ENCODE peak calls at places on chromosomes 1 and 21, in ten cellular contexts. L, V, J, B, W, S, N, K, P and R are unnamed samples. For H3K4me1 and H3K27me3, the result is how much of the 10 kb centered on the place peaks cover.

GRCh38 chr1:80375662-80376061 is 1369.1 kb upstream of the ADGRL4 start:
- DNase-seq in P (peak), W (no peak), K (no peak), L (no peak), J (peak), B (no peak), N (no peak), V (no peak), S (no peak), R (no peak)

GRCh38 chr1:243459059-243459458 is 203.2 kb downstream of the SDCCAG8 start:
- DNase-seq in V (no peak), L (no peak), N (no peak), J (no peak), P (no peak), W (no peak), K (no peak), B (no peak), S (no peak), R (no peak)

GRCh38 chr1:8712413-8713229 is 104.8 kb downstream of the RERE start:
- DNase-seq in L (no peak), S (no peak), N (no peak), K (no peak), B (no peak), J (peak), W (no peak), P (peak), V (no peak), R (no peak)

GRCh38 chr1:226541631-226542622 is 6.6 kb upstream of the STUM start:
- DNase-seq in K (peak), J (peak), P (no peak), L (no peak), N (no peak), V (peak), B (no peak), S (no peak), W (peak), R (peak)

GRCh38 chr1:181140398-181140797 is 51.9 kb downstream of the IER5 start:
- DNase-seq in K (no peak), B (no peak), V (no peak), N (no peak), S (no peak), J (no peak), L (no peak), W (no peak), P (no peak), R (no peak)

GRCh38 chr1:23727362-23727811 is 15.9 kb upstream of the ELOA start:
- DNase-seq in B (peak), P (no peak), W (peak), S (no peak), J (peak), L (no peak), K (peak), N (peak), V (peak), R (peak)

GRCh38 chr1:9440763-9441194 is 98.5 kb upstream of the SLC25A33 start:
- DNase-seq in V (no peak), N (no peak), L (no peak), P (no peak), K (peak), J (no peak), W (peak), B (peak), S (no peak), R (peak)

GRCh38 chr1:22788298-22788697 is 77.7 kb downstream of the EPHB2 start:
- DNase-seq in N (no peak), J (no peak), V (no peak), S (no peak), K (no peak), B (no peak), P (peak), W (peak), L (no peak), R (no peak)

GRCh38 chr1:22259581-22260282 is 116.8 kb upstream of the WNT4 start:
- DNase-seq in P (no peak), W (no peak), S (no peak), L (no peak), B (peak), V (peak), J (peak), N (peak), K (no peak), R (peak)

GRCh38 chr21:46552274-46552673 is 52.6 kb downstream of the S100B start:
- DNase-seq in K (no peak), V (no peak), B (peak), P (no peak), L (no peak), S (no peak), N (no peak), W (no peak), J (no peak), R (no peak)

GRCh38 chr1:238469146-238469601 is 578.5 kb upstream of the ZP4 start:
- DNase-seq in N (no peak), P (peak), W (no peak), S (no peak), J (peak), L (no peak), B (no peak), K (no peak), V (no peak), R (no peak)

DNA sequence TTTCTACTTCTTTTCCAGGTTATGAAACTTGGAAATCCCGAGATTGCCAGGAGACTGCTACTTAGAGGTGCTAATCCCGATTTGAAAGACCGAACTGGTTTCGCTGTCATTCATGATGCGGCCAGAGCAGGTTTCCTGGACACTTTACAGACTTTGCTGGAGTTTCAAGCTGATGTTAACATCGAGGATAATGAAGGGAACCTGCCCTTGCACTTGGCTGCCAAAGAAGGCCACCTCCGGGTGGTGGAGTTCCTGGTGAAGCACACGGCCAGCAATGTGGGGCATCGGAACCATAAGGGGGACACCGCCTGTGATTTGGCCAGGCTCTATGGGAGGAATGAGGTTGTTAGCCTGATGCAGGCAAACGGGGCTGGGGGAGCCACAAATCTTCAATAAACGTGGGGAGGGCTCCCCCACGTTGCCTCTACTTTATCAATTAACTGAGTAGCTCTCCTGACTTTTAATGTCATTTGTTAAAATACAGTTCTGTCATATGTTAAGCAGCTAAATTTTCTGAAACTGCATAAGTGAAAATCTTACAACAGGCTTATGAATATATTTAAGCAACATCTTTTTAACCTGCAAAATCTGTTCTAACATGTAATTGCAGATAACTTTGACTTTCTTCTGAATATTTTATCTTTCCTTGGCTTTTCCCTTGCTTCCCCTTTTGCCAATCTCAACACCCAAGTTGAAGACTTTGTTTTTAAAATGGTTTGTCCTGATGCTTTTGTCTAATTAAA is 4.0 kb downstream of the CDKN2C start:
- DNase-seq in L (no peak), W (no peak), N (no peak), J (no peak), P (no peak), V (no peak), S (no peak), B (no peak), K (no peak), R (no peak)
- H3K27ac ChIP-seq in L (no peak), W (no peak), N (no peak), J (no peak), P (no peak), V (no peak), S (no peak), B (no peak), K (peak), R (no peak)

DNA sequence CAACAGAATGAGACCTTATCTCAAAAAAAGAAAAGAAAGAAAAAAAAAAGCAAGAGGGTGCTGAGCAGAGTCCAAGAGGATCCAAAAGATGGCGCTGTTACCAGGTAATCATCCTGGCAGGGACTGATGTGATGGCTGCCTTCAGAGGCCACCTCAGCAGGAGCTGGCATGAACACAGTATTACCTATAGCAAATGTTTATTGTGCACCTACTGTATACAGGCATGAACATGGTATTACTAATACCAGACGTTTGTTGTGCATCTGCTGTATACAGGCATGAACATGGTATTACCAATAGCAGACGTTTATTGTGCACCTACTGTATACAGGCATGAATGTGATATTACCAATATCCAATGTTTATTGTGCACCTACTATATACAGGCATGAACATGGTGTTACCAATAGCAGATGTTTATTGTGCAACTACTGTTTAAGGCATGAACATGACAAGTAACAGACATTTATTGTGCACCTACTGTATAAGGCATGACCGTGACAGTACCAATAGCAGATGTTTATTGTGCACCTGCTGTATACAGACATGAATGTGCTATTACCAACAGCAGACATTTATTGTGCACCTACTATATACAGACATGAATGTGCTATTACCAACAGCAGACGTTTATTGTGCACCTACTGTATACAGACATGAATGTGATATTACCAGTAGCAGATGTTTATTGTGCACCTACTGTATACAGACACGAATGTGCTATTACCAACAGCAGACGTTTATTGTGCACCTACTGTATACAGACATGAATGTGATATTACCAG is 115.1 kb upstream of the TMEM51 start:
- DNase-seq in N (no peak), P (no peak), S (no peak), K (no peak), L (no peak), B (no peak), W (no peak), V (no peak), J (peak), R (no peak)
- H3K4me1 ChIP-seq in N (under half), P (under half), S (under half), K (under half), L (under half), B (under half), W (under half), V (under half), J (under half), R (under half)

DNA sequence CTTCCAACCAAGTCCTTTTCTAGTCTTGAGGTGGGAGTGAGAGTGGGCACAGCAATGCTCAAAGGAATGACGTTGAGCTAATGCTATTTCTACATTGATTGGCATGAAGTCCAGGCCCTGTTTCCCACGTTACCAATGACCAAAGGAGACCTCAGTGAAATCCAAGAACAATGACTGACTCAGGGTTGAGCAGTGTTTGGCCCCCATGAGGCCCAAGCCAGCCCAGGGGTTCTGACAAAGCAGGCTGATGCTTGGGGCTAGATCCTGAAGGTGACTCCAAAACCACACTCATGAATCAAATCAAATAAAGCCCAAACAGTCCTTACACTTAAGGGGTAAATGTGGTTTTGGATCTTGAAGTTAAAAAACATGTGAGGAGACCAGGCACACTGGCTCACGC is 278.5 kb upstream of the GJB5 start:
- DNase-seq in K (no peak), V (no peak), L (no peak), S (no peak), N (no peak), W (no peak), J (no peak), P (no peak), B (no peak), R (no peak)
- H3K27me3 ChIP-seq in K (under half), V (under half), L (under half), S (under half), N (under half), W (under half), J (under half), P (under half), B (under half), R (under half)

DNA sequence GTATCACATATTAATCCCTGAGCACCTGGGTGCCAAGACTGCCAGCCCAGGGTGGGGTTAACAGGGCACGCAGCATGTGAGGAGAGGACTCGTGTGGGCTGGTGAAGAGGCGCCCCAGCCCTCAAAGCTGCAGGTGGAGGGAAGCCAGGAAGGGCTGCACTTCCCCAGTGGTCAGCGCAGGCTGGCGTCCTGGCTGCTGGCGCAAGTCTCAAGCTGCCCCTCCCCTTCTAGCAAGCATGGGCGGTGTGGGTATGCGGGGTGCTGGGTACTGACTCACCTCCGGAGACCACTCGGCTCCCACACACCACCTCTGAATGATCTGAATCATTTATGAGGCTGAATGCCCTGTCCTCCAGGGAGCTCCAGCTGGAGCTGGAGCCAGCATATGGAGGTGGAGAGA is 44.0 kb downstream of the EIF2D start:
- DNase-seq in N (peak), L (no peak), K (no peak), W (no peak), P (peak), S (no peak), J (no peak), B (peak), V (no peak), R (no peak)
- H3K27ac ChIP-seq in N (no peak), L (no peak), K (no peak), W (no peak), P (no peak), S (no peak), J (no peak), B (no peak), V (no peak), R (no peak)

GRCh38 chr1:200401708-200402107 is 8.1 kb downstream of the ZNF281 start:
- DNase-seq in N (no peak), J (no peak), W (no peak), B (no peak), V (no peak), S (no peak), K (no peak), L (no peak), P (no peak), R (no peak)
- H3K4me1 ChIP-seq in N (under half), J (under half), W (under half), B (under half), V (under half), S (under half), K (under half), L (under half), P (under half), R (under half)

DNA sequence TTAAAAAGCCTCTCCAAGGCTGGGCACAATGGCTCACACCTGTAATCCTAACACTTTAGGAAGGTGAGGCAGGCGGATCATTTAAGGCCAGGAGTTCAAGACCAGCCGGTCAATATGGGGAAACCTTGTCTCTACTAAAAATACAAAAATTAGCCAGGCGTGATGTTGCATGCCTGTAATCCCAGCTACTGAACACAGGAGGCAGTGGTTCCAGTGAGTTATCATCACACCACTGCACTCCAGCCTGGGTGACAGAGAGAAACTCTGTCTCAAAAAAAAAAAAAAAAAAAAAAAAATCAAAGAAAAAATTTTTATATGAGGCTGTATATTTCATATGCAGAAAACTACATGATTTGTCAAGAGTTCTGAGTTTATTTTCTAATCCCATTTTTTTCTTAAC is 1107.1 kb upstream of the TMPRSS15 start:
- DNase-seq in B (no peak), P (no peak), S (no peak), V (no peak), N (no peak), J (no peak), L (no peak), K (no peak), W (no peak), R (no peak)
- H3K27me3 ChIP-seq in B (under half), P (under half), S (under half), V (under half), N (under half), J (under half), L (under half), K (under half), W (under half), R (under half)

GRCh38 chr1:245041058-245041698 is 113.6 kb upstream of the KIF26B start:
- DNase-seq in K (no peak), L (no peak), W (no peak), J (no peak), P (no peak), V (no peak), B (no peak), S (no peak), N (no peak), R (no peak)

GRCh38 chr1:245043617-245043952 is 111.2 kb upstream of the KIF26B start:
- DNase-seq in S (no peak), N (no peak), W (no peak), P (no peak), J (no peak), K (no peak), B (no peak), V (no peak), L (no peak), R (no peak)

GRCh38 chr1:245046764-245047163 is 108.0 kb upstream of the KIF26B start:
- DNase-seq in B (peak), K (no peak), N (no peak), V (peak), S (no peak), P (no peak), J (no peak), L (no peak), W (no peak), R (peak)

GRCh38 chr1:245046310-245046709 is 108.5 kb upstream of the KIF26B start:
- DNase-seq in L (no peak), W (no peak), P (no peak), V (no peak), J (no peak), S (no peak), N (no peak), B (no peak), K (no peak), R (peak)

DNA sequence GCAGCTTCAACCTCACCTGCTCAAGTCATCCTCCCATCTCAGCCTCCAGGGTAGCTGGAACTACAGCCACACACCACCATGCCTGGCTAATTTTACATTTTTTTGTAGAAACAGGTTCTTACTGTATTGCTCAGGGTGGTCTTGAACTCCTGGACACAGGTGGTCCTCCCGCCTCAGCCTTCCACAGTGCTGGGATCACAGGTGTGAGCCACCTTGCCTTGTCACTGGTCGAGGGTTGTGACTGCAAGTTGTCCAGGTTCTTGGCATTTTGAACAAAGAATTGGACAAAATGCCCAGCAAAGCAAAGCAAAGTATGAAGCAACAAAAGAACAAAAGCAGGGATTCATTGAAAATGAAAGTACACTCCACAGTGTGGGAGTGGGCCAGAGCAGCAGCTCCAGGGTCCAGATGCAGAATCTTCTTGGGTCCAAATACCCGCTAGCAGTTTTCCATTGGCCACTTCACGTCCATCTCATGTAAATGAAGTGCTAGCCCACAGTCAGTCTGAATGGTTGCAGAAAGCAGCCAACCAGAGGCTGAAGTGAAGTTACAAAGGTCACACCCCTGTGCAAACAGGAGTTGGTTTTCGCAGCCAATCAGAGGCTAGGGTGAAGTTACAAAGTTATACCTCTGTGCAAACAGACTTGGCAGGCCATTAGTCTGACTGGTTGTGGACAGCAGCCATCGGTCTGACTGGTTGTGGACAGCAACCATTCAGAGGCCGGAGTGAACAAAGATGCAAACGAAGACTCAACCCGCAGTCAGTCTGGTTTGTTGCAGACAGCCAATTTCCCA is 109.5 kb upstream of the KIF26B start:
- DNase-seq in B (no peak), J (peak), N (no peak), S (no peak), W (peak), V (peak), L (no peak), K (no peak), P (peak), R (peak)
- H3K27ac ChIP-seq in B (no peak), J (no peak), N (no peak), S (no peak), W (peak), V (peak), L (no peak), K (no peak), P (no peak), R (peak)

GRCh38 chr1:2308844-2309243 is 80.7 kb downstream of the SKI start:
- DNase-seq in P (no peak), K (no peak), L (no peak), B (no peak), W (no peak), V (no peak), N (no peak), J (no peak), S (no peak), R (no peak)
- H3K4me1 ChIP-seq in P (under half), K (under half), L (under half), B (under half), W (under half), V (under half), N (under half), J (under half), S (under half), R (under half)

DNA sequence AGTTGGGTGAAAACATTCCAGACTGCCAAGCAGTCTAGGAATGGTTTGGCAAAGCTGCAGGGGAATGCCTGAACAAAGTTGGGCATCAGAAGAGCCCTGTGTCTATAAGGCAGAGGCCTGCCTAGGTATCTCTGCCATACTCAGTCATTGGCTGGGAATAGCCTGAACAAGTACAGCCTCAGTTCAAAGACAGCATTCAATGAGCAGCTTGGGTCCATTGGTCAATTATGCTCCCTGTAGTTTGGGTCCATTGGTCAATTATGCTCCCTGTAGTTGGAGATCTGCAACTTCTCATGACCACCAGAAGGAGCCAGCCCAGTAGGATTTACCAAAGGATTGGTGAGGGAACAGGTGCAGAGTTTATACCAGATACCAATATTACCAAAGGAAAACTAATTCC is 31.6 kb downstream of the FMO3 start:
- DNase-seq in J (no peak), K (no peak), W (no peak), V (no peak), P (no peak), S (no peak), N (no peak), L (no peak), B (no peak), R (no peak)
- H3K27me3 ChIP-seq in J (under half), K (under half), W (under half), V (under half), P (under half), S (under half), N (under half), L (under half), B (under half), R (under half)